ENCODE peak calls at places on chromosomes 13 and 19, in five cellular contexts. One of them, this sample, is unnamed.
A peak's percentile ranks its signal among the peaks of the same experiment; 100 is the strongest.

GRCh38 chr13:58963321-58963720 is 1200.4 kb downstream of the DIAPH3 start:
- DNase-seq in AG04450: no peak
- DNase-seq in foreskin fibroblast: no peak
- DNase-seq in psoas muscle: no peak
- DNase-seq in HL-60: no peak
- DNase-seq in this sample: no peak

GRCh38 chr13:44263920-44264610 is 109.6 kb upstream of the SERP2 start:
- DNase-seq in AG04450: no peak
- DNase-seq in foreskin fibroblast: no peak
- DNase-seq in psoas muscle: no peak
- DNase-seq in HL-60: no peak
- DNase-seq in this sample: no peak

GRCh38 chr13:70723732-70724131 is 615.5 kb upstream of the KLHL1 start:
- DNase-seq in AG04450: no peak
- DNase-seq in foreskin fibroblast: no peak
- DNase-seq in psoas muscle: no peak
- DNase-seq in HL-60: no peak
- DNase-seq in this sample: no peak

GRCh38 chr19:47035127-47035494 is 13.3 kb downstream of the TMEM160 start:
- DNase-seq in AG04450: no peak
- DNase-seq in foreskin fibroblast: peak; percentile 20
- DNase-seq in psoas muscle: no peak
- DNase-seq in HL-60: peak; percentile 54
- DNase-seq in this sample: no peak

GRCh38 chr13:51668580-51669195 is 84.4 kb downstream of the WDFY2 start:
- DNase-seq in AG04450: no peak
- DNase-seq in foreskin fibroblast: no peak
- DNase-seq in psoas muscle: no peak
- DNase-seq in HL-60: no peak
- DNase-seq in this sample: no peak

GRCh38 chr13:99577934-99578917 is 77.0 kb downstream of the TM9SF2 start:
- DNase-seq in AG04450: no peak
- DNase-seq in foreskin fibroblast: no peak
- DNase-seq in psoas muscle: no peak
- DNase-seq in HL-60: no peak
- DNase-seq in this sample: no peak

GRCh38 chr13:25844559-25845434 is 207.0 kb downstream of the SHISA2 start:
- DNase-seq in AG04450: no peak
- DNase-seq in foreskin fibroblast: no peak
- DNase-seq in psoas muscle: no peak
- DNase-seq in HL-60: no peak
- DNase-seq in this sample: no peak

GRCh38 chr13:86554066-86554465 is 754.8 kb upstream of the SLITRK6 start:
- DNase-seq in AG04450: no peak
- DNase-seq in foreskin fibroblast: no peak
- DNase-seq in psoas muscle: no peak
- DNase-seq in HL-60: no peak
- DNase-seq in this sample: no peak

GRCh38 chr19:37990362-37990761 is 83.4 kb downstream of the SIPA1L3 start:
- DNase-seq in AG04450: no peak
- DNase-seq in foreskin fibroblast: no peak
- DNase-seq in psoas muscle: no peak
- DNase-seq in HL-60: no peak
- DNase-seq in this sample: no peak

GRCh38 chr13:113020323-113021080 is 51.5 kb downstream of the MCF2L start:
- DNase-seq in AG04450: no peak
- DNase-seq in foreskin fibroblast: no peak
- DNase-seq in psoas muscle: no peak
- DNase-seq in HL-60: no peak
- DNase-seq in this sample: no peak

GRCh38 chr19:6018786-6019185 is 40.8 kb upstream of the RANBP3 start:
- DNase-seq in AG04450: no peak
- DNase-seq in foreskin fibroblast: no peak
- DNase-seq in psoas muscle: peak; percentile 41
- DNase-seq in HL-60: no peak
- DNase-seq in this sample: no peak

GRCh38 chr13:62251734-62252133 is 836.1 kb upstream of the PCDH20 start:
- DNase-seq in AG04450: no peak
- DNase-seq in foreskin fibroblast: no peak
- DNase-seq in psoas muscle: no peak
- DNase-seq in HL-60: no peak
- DNase-seq in this sample: no peak

GRCh38 chr13:22082030-22082429 is 411.2 kb downstream of the FGF9 start:
- DNase-seq in AG04450: no peak
- DNase-seq in foreskin fibroblast: no peak
- DNase-seq in psoas muscle: no peak
- DNase-seq in HL-60: no peak
- DNase-seq in this sample: no peak

GRCh38 chr19:49690656-49691242 is at the start of gene CPT1C:
- DNase-seq in AG04450: peak; percentile 61
- DNase-seq in foreskin fibroblast: peak; percentile 77
- DNase-seq in psoas muscle: peak; percentile 79
- DNase-seq in HL-60: no peak
- DNase-seq in this sample: no peak

GRCh38 chr19:2254052-2254872 is 2.0 kb downstream of the JSRP1 start:
- DNase-seq in AG04450: no peak
- DNase-seq in foreskin fibroblast: no peak
- DNase-seq in psoas muscle: no peak
- DNase-seq in HL-60: no peak
- DNase-seq in this sample: no peak
- H3K4me3 ChIP-seq in AG04450: no peak overlapping the region
- H3K4me3 ChIP-seq in foreskin fibroblast: no peak overlapping the region
- H3K4me3 ChIP-seq in psoas muscle: peak overlapping the region; percentile 72
- H3K4me3 ChIP-seq in HL-60: no peak overlapping the region
- H3K4me3 ChIP-seq in this sample: no peak overlapping the region

GRCh38 chr19:10106100-10106936 is at the start of gene PPAN:
- DNase-seq in AG04450: peak; percentile 95
- DNase-seq in foreskin fibroblast: peak; percentile 98
- DNase-seq in psoas muscle: peak; percentile 99
- DNase-seq in HL-60: peak; percentile 97
- DNase-seq in this sample: peak; percentile 93

GRCh38 chr19:10102787-10103236 is 334 bp upstream of the ANGPTL6 start:
- DNase-seq in AG04450: no peak
- DNase-seq in foreskin fibroblast: no peak
- DNase-seq in psoas muscle: no peak
- DNase-seq in HL-60: no peak
- DNase-seq in this sample: no peak

GRCh38 chr19:10104130-10104513 is 1.6 kb upstream of the ANGPTL6 start:
- DNase-seq in AG04450: no peak
- DNase-seq in foreskin fibroblast: no peak
- DNase-seq in psoas muscle: no peak
- DNase-seq in HL-60: no peak
- DNase-seq in this sample: no peak

GRCh38 chr19:10105241-10106099 is 692 bp upstream of the PPAN start:
- DNase-seq in AG04450: no peak
- DNase-seq in foreskin fibroblast: no peak
- DNase-seq in psoas muscle: no peak
- DNase-seq in HL-60: peak; percentile 87
- DNase-seq in this sample: no peak

GRCh38 chr19:10104665-10105221 is 1.4 kb upstream of the PPAN start:
- DNase-seq in AG04450: no peak
- DNase-seq in foreskin fibroblast: no peak
- DNase-seq in psoas muscle: peak; percentile 41
- DNase-seq in HL-60: no peak
- DNase-seq in this sample: no peak
- H3K4me3 ChIP-seq in AG04450: no peak overlapping the region
- H3K4me3 ChIP-seq in foreskin fibroblast: no peak overlapping the region
- H3K4me3 ChIP-seq in psoas muscle: no peak overlapping the region
- H3K4me3 ChIP-seq in HL-60: no peak overlapping the region
- H3K4me3 ChIP-seq in this sample: no peak overlapping the region

DNA sequence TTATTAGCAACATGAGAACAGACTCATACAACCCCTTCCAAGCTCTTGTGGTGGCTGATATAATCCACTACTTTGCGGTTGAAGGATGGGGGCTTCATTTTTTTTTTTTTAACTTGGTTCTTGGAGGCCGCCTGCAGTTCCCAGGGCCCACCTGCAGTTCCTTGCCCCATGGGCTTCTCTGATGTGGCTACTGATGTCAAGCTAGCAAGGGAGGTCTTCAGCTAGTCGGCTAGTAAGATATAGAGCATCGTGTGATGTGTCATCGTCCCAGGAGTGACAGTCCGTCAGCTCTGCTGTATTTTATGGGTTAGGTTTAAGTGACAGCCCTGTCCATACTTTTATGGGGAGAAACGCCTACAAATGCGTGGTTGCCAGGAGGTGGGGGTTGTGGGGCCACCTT is 26.1 kb downstream of the UHRF1 start:
- DNase-seq in AG04450: no peak
- DNase-seq in foreskin fibroblast: no peak
- DNase-seq in psoas muscle: no peak
- DNase-seq in HL-60: no peak
- DNase-seq in this sample: no peak
- H3K4me3 ChIP-seq in AG04450: no peak overlapping the region
- H3K4me3 ChIP-seq in foreskin fibroblast: no peak overlapping the region
- H3K4me3 ChIP-seq in psoas muscle: no peak overlapping the region
- H3K4me3 ChIP-seq in HL-60: no peak overlapping the region
- H3K4me3 ChIP-seq in this sample: no peak overlapping the region

GRCh38 chr19:39832341-39833083 is 1.4 kb downstream of the DYRK1B start:
- DNase-seq in AG04450: no peak
- DNase-seq in foreskin fibroblast: no peak
- DNase-seq in psoas muscle: no peak
- DNase-seq in HL-60: no peak
- DNase-seq in this sample: no peak
- H3K4me3 ChIP-seq in AG04450: peak overlapping the region; percentile 86
- H3K4me3 ChIP-seq in foreskin fibroblast: peak overlapping the region; percentile 89
- H3K4me3 ChIP-seq in psoas muscle: peak overlapping the region; percentile 90
- H3K4me3 ChIP-seq in HL-60: no peak overlapping the region
- H3K4me3 ChIP-seq in this sample: peak overlapping the region; percentile 81

DNA sequence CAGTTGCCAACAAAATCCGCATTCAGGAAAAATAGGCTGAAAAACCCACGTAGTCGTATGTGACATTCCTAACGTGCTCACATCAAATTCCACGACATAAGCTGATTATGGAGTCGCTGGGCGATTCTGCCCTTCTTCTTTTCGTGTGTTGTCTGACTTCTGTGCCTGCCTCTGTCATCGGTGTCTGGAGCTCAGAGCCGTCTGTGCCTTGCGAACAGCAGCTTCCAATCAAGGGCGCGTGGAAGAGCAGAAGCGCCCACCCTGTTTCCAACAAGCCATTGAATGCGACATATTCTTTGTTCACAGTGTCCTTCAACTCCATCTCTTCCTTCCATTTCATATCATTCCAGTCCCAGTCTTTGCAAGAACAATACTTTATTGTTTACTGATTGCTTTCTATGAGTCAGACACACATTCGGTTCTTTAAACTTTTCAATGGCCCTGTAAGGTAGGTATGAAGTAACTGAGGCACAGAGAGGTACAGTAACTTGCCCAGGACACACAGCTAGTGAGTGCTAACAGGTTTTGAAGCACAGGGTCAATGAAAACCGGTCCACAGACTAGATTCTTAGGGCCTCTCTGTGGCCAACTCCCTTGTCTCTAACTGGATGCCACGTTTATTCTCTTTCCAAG is 8.1 kb upstream of the ZNF507 start:
- DNase-seq in AG04450: no peak
- DNase-seq in foreskin fibroblast: no peak
- DNase-seq in psoas muscle: no peak
- DNase-seq in HL-60: no peak
- DNase-seq in this sample: no peak
- H3K4me3 ChIP-seq in AG04450: peak overlapping the region; percentile 46
- H3K4me3 ChIP-seq in foreskin fibroblast: peak overlapping the region; percentile 43
- H3K4me3 ChIP-seq in psoas muscle: no peak overlapping the region
- H3K4me3 ChIP-seq in HL-60: no peak overlapping the region
- H3K4me3 ChIP-seq in this sample: peak overlapping the region; percentile 3

GRCh38 chr19:9912551-9913236 is 23.6 kb downstream of the OLFM2 start:
- DNase-seq in AG04450: no peak
- DNase-seq in foreskin fibroblast: no peak
- DNase-seq in psoas muscle: no peak
- DNase-seq in HL-60: no peak
- DNase-seq in this sample: no peak
- H3K4me3 ChIP-seq in AG04450: no peak overlapping the region
- H3K4me3 ChIP-seq in foreskin fibroblast: no peak overlapping the region
- H3K4me3 ChIP-seq in psoas muscle: peak overlapping the region; percentile 58
- H3K4me3 ChIP-seq in HL-60: no peak overlapping the region
- H3K4me3 ChIP-seq in this sample: no peak overlapping the region

DNA sequence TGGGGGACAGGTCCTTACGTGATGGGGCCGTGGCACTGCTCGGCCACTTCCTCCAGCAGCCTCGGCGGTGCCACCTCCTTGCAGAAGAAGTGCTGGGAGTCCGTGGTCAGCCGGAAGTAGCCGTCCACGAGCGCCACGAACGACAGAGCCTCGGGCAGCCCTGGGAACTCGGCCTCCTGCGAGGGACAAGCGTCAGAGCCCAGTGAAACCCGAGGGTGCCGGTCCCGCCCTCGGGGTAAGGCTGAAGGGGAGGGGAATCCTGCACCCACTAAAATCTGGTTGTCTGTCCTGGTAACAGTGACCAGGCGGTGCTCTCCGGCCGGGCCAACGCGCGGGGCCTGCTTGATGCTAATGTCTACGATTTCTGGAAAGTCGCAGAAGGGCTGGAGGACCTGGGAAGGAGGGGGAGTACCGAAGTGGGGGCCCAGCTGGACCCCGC is 6.4 kb downstream of the JAK3 start:
- DNase-seq in AG04450: no peak
- DNase-seq in foreskin fibroblast: no peak
- DNase-seq in psoas muscle: no peak
- DNase-seq in HL-60: no peak
- DNase-seq in this sample: no peak
- H3K4me3 ChIP-seq in AG04450: peak overlapping the region; percentile 43
- H3K4me3 ChIP-seq in foreskin fibroblast: peak overlapping the region; percentile 28
- H3K4me3 ChIP-seq in psoas muscle: no peak overlapping the region
- H3K4me3 ChIP-seq in HL-60: no peak overlapping the region
- H3K4me3 ChIP-seq in this sample: peak overlapping the region; percentile 49

DNA sequence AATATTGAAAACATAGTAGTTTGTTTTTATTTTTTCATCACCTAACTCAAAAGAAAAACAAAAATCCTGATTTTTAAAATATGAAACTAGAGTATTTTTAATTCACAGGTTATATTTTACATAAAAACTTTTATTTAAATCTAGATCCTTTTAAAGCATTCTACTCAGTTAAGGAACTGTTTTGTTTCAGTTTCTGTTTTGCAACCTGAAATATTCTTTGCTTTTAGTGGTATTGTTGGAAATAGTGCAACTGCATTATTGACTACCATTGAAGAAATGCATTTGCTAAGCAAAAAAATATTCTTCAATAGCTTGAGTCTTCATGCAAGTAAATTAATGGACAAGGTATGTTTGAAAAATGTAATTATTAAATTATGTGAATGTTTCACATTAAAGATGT is 43.8 kb downstream of the COG6 start:
- DNase-seq in AG04450: no peak
- DNase-seq in foreskin fibroblast: no peak
- DNase-seq in psoas muscle: no peak
- DNase-seq in HL-60: no peak
- DNase-seq in this sample: no peak
- H3K4me3 ChIP-seq in AG04450: no peak overlapping the region
- H3K4me3 ChIP-seq in foreskin fibroblast: no peak overlapping the region
- H3K4me3 ChIP-seq in psoas muscle: no peak overlapping the region
- H3K4me3 ChIP-seq in HL-60: no peak overlapping the region
- H3K4me3 ChIP-seq in this sample: no peak overlapping the region

DNA sequence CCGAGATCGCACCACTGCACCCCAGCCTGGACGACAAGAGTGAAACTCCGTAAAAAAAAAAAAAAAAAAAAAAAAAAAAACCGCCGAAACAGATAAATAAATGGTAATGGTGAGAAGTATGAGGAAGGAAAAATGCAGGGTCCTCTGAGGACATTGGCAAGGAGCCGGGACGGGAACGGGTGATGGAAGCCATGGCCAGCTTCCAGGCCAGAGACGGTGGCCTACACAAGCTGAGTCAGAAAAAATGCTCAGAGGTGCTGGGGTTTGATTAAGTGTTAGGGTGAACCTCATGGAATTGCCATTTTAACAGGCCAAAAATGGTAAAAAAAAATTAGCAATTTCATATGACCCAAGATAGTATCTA is 873 bp upstream of the ZSWIM4 start:
- DNase-seq in AG04450: peak; percentile 87
- DNase-seq in foreskin fibroblast: peak; percentile 92
- DNase-seq in psoas muscle: peak; percentile 89
- DNase-seq in HL-60: no peak
- DNase-seq in this sample: peak; percentile 81
- H3K4me3 ChIP-seq in AG04450: peak overlapping the region; percentile 87
- H3K4me3 ChIP-seq in foreskin fibroblast: peak overlapping the region; percentile 78
- H3K4me3 ChIP-seq in psoas muscle: peak overlapping the region; percentile 79
- H3K4me3 ChIP-seq in HL-60: peak overlapping the region; percentile 72
- H3K4me3 ChIP-seq in this sample: peak overlapping the region; percentile 77

GRCh38 chr19:43506629-43507028 is 2.1 kb upstream of the PHLDB3 start:
- DNase-seq in AG04450: no peak
- DNase-seq in foreskin fibroblast: no peak
- DNase-seq in psoas muscle: no peak
- DNase-seq in HL-60: no peak
- DNase-seq in this sample: no peak
- H3K4me3 ChIP-seq in AG04450: no peak overlapping the region
- H3K4me3 ChIP-seq in foreskin fibroblast: no peak overlapping the region
- H3K4me3 ChIP-seq in psoas muscle: no peak overlapping the region
- H3K4me3 ChIP-seq in HL-60: no peak overlapping the region
- H3K4me3 ChIP-seq in this sample: no peak overlapping the region

This sample was measured in skeletal muscle cell.